ENCODE peak calls at places on chromosome 17, in six cellular contexts. V, H, J, R, O and E are unnamed samples.

GRCh38 chr17:58303981-58304734 is 23.4 kb upstream of the MPO start:
- DNase-seq in J (no peak), V (peak), O (peak), R (peak), H (peak), E (peak)

GRCh38 chr17:75976175-75976848 is 2.7 kb downstream of the ACOX1 start:
- DNase-seq in O (no peak), V (no peak), R (no peak), J (no peak), H (no peak), E (no peak)

GRCh38 chr17:65389426-65389825 is 172.0 kb downstream of the AXIN2 start:
- DNase-seq in O (no peak), H (no peak), V (no peak), R (no peak), J (no peak), E (no peak)

GRCh38 chr17:21373034-21373433 is 3.1 kb upstream of the KCNJ12 start:
- DNase-seq in O (no peak), H (no peak), V (no peak), R (no peak), J (no peak), E (no peak)

GRCh38 chr17:43220511-43221125 is 7.8 kb downstream of the CCDC200 start:
- DNase-seq in O (no peak), R (no peak), V (no peak), H (no peak), J (no peak), E (no peak)

GRCh38 chr17:10398352-10398751 is 23.4 kb downstream of the MYH8 start:
- DNase-seq in O (no peak), V (no peak), R (no peak), J (no peak), H (no peak), E (no peak)

GRCh38 chr17:75475851-75476250 is 19.4 kb downstream of the TMEM94 start:
- DNase-seq in H (no peak), V (no peak), O (no peak), J (no peak), R (no peak), E (no peak)

GRCh38 chr17:37327341-37328090 is 48.3 kb upstream of the C17orf78 start:
- DNase-seq in H (no peak), J (no peak), V (no peak), R (no peak), O (no peak), E (no peak)

GRCh38 chr17:3659541-3660111 is 8.8 kb downstream of the TAX1BP3 start:
- DNase-seq in J (peak), H (peak), R (no peak), O (no peak), V (no peak), E (no peak)

GRCh38 chr17:17366941-17367885 is 64.0 kb downstream of the NT5M start:
- DNase-seq in V (no peak), R (no peak), H (no peak), O (no peak), J (no peak), E (no peak)